ENCODE peak calls at places on chromosomes 7 and 10, in nine cellular contexts. One of them, this sample, is unnamed. For H3K4me1 and H3K36me3, the result is how much of the 10 kb centered on the place peaks cover.

GRCh38 chr7:49986191-49986590 is 106.9 kb downstream of the ZPBP start:
- DNase-seq in spleen: no peak
- DNase-seq in mesendoderm: no peak
- DNase-seq in neuronal stem cell: no peak
- DNase-seq in cardiac muscle cell: no peak
- DNase-seq in astrocyte: no peak
- DNase-seq in lower lobe of right lung: no peak
- DNase-seq in lung: no peak
- DNase-seq in fibroblast of lung: no peak
- DNase-seq in this sample: no peak

GRCh38 chr7:85038466-85038865 is 148.4 kb downstream of the SEMA3D start:
- DNase-seq in cardiac muscle cell: no peak
- DNase-seq in fibroblast of lung: no peak
- DNase-seq in lung: no peak
- DNase-seq in astrocyte: no peak
- DNase-seq in spleen: no peak
- DNase-seq in neuronal stem cell: no peak
- DNase-seq in lower lobe of right lung: no peak
- DNase-seq in mesendoderm: no peak
- DNase-seq in this sample: no peak

GRCh38 chr10:1366811-1367425 is 310.7 kb downstream of the WDR37 start:
- DNase-seq in fibroblast of lung: no peak
- DNase-seq in neuronal stem cell: no peak
- DNase-seq in lung: no peak
- DNase-seq in spleen: no peak
- DNase-seq in cardiac muscle cell: no peak
- DNase-seq in mesendoderm: no peak
- DNase-seq in astrocyte: no peak
- DNase-seq in lower lobe of right lung: no peak
- DNase-seq in this sample: no peak

GRCh38 chr7:138890782-138891445 is 90.3 kb downstream of the KIAA1549 start:
- DNase-seq in spleen: no peak
- DNase-seq in astrocyte: peak
- DNase-seq in cardiac muscle cell: peak
- DNase-seq in fibroblast of lung: peak
- DNase-seq in lung: no peak
- DNase-seq in neuronal stem cell: no peak
- DNase-seq in mesendoderm: no peak
- DNase-seq in lower lobe of right lung: no peak
- DNase-seq in this sample: peak

GRCh38 chr7:666454-667292 is 59.8 kb upstream of the DNAAF5 start:
- DNase-seq in lung: no peak
- DNase-seq in astrocyte: no peak
- DNase-seq in cardiac muscle cell: no peak
- DNase-seq in mesendoderm: no peak
- DNase-seq in spleen: no peak
- DNase-seq in fibroblast of lung: no peak
- DNase-seq in lower lobe of right lung: no peak
- DNase-seq in neuronal stem cell: no peak
- DNase-seq in this sample: no peak

GRCh38 chr10:108601856-108602255 is 1321.5 kb downstream of the XPNPEP1 start:
- DNase-seq in neuronal stem cell: no peak
- DNase-seq in cardiac muscle cell: no peak
- DNase-seq in mesendoderm: no peak
- DNase-seq in lower lobe of right lung: no peak
- DNase-seq in astrocyte: peak
- DNase-seq in fibroblast of lung: no peak
- DNase-seq in spleen: no peak
- DNase-seq in lung: no peak
- DNase-seq in this sample: peak

GRCh38 chr7:99365318-99366141 is 9.0 kb upstream of the ARPC1B start:
- DNase-seq in fibroblast of lung: no peak
- DNase-seq in lung: peak
- DNase-seq in cardiac muscle cell: no peak
- DNase-seq in mesendoderm: peak
- DNase-seq in astrocyte: no peak
- DNase-seq in spleen: peak
- DNase-seq in neuronal stem cell: no peak
- DNase-seq in lower lobe of right lung: peak
- DNase-seq in this sample: peak

GRCh38 chr7:67566101-67566500 is 569.5 kb downstream of the TYW1 start:
- DNase-seq in lower lobe of right lung: no peak
- DNase-seq in cardiac muscle cell: no peak
- DNase-seq in fibroblast of lung: no peak
- DNase-seq in astrocyte: no peak
- DNase-seq in spleen: no peak
- DNase-seq in mesendoderm: no peak
- DNase-seq in neuronal stem cell: no peak
- DNase-seq in lung: no peak
- DNase-seq in this sample: no peak

GRCh38 chr10:72322280-72323058 is 32.2 kb downstream of the DNAJB12 start:
- DNase-seq in astrocyte: no peak
- DNase-seq in lower lobe of right lung: no peak
- DNase-seq in fibroblast of lung: no peak
- DNase-seq in spleen: no peak
- DNase-seq in cardiac muscle cell: no peak
- DNase-seq in neuronal stem cell: no peak
- DNase-seq in mesendoderm: peak
- DNase-seq in lung: no peak
- DNase-seq in this sample: no peak

GRCh38 chr10:36676321-36677169 is 448.9 kb upstream of the ANKRD30A start:
- DNase-seq in mesendoderm: no peak
- DNase-seq in fibroblast of lung: peak
- DNase-seq in lower lobe of right lung: no peak
- DNase-seq in lung: no peak
- DNase-seq in neuronal stem cell: no peak
- DNase-seq in astrocyte: peak
- DNase-seq in spleen: no peak
- DNase-seq in cardiac muscle cell: peak
- DNase-seq in this sample: peak

GRCh38 chr7:16644987-16645592 is 464 bp downstream of the ANKMY2 start:
- DNase-seq in mesendoderm: no peak
- DNase-seq in lower lobe of right lung: peak
- DNase-seq in lung: peak
- DNase-seq in neuronal stem cell: no peak
- DNase-seq in spleen: peak
- DNase-seq in astrocyte: no peak
- DNase-seq in fibroblast of lung: peak
- DNase-seq in cardiac muscle cell: peak
- DNase-seq in this sample: peak

GRCh38 chr7:103532955-103533354 is 86.9 kb upstream of the SLC26A5 start:
- DNase-seq in lower lobe of right lung: no peak
- DNase-seq in mesendoderm: no peak
- DNase-seq in fibroblast of lung: no peak
- DNase-seq in spleen: no peak
- DNase-seq in cardiac muscle cell: no peak
- DNase-seq in neuronal stem cell: no peak
- DNase-seq in astrocyte: no peak
- DNase-seq in lung: no peak
- DNase-seq in this sample: no peak

GRCh38 chr7:50821457-50821977 is 38.8 kb upstream of the GRB10 start:
- DNase-seq in spleen: no peak
- DNase-seq in mesendoderm: no peak
- DNase-seq in cardiac muscle cell: peak
- DNase-seq in lung: no peak
- DNase-seq in astrocyte: peak
- DNase-seq in lower lobe of right lung: no peak
- DNase-seq in fibroblast of lung: no peak
- DNase-seq in neuronal stem cell: no peak
- DNase-seq in this sample: peak

GRCh38 chr7:114130860-114131259 is 212.1 kb upstream of the PPP1R3A start:
- DNase-seq in spleen: no peak
- DNase-seq in astrocyte: peak
- DNase-seq in fibroblast of lung: peak
- DNase-seq in lung: no peak
- DNase-seq in lower lobe of right lung: no peak
- DNase-seq in cardiac muscle cell: no peak
- DNase-seq in neuronal stem cell: no peak
- DNase-seq in mesendoderm: no peak
- DNase-seq in this sample: peak

GRCh38 chr7:141242568-141242967 is 168.7 kb downstream of the TMEM178B start:
- DNase-seq in fibroblast of lung: no peak
- DNase-seq in neuronal stem cell: no peak
- DNase-seq in lung: no peak
- DNase-seq in spleen: no peak
- DNase-seq in lower lobe of right lung: no peak
- DNase-seq in cardiac muscle cell: no peak
- DNase-seq in mesendoderm: no peak
- DNase-seq in astrocyte: no peak
- DNase-seq in this sample: no peak

GRCh38 chr7:1569016-1569415 is 816 bp downstream of the PSMG3 start:
- DNase-seq in spleen: no peak
- DNase-seq in lung: no peak
- DNase-seq in mesendoderm: no peak
- DNase-seq in astrocyte: peak
- DNase-seq in lower lobe of right lung: no peak
- DNase-seq in neuronal stem cell: no peak
- DNase-seq in fibroblast of lung: peak
- DNase-seq in cardiac muscle cell: peak
- DNase-seq in this sample: no peak

GRCh38 chr10:44993922-44994751 is 6.6 kb upstream of the ZNF22 start:
- DNase-seq in cardiac muscle cell: peak
- DNase-seq in spleen: no peak
- DNase-seq in lower lobe of right lung: no peak
- DNase-seq in astrocyte: peak
- DNase-seq in fibroblast of lung: peak
- DNase-seq in mesendoderm: no peak
- DNase-seq in lung: no peak
- DNase-seq in neuronal stem cell: no peak
- DNase-seq in this sample: peak

GRCh38 chr10:44995581-44995913 is 5.2 kb upstream of the ZNF22 start:
- DNase-seq in mesendoderm: no peak
- DNase-seq in lung: no peak
- DNase-seq in spleen: no peak
- DNase-seq in lower lobe of right lung: no peak
- DNase-seq in neuronal stem cell: no peak
- DNase-seq in fibroblast of lung: no peak
- DNase-seq in astrocyte: no peak
- DNase-seq in cardiac muscle cell: no peak
- DNase-seq in this sample: no peak

GRCh38 chr10:44995914-44996633 is 4.6 kb upstream of the ZNF22 start:
- DNase-seq in fibroblast of lung: peak
- DNase-seq in neuronal stem cell: no peak
- DNase-seq in astrocyte: no peak
- DNase-seq in lung: peak
- DNase-seq in mesendoderm: no peak
- DNase-seq in spleen: no peak
- DNase-seq in lower lobe of right lung: no peak
- DNase-seq in cardiac muscle cell: peak
- DNase-seq in this sample: peak

GRCh38 chr10:44993226-44993921 is 7.3 kb upstream of the ZNF22 start:
- DNase-seq in neuronal stem cell: no peak
- DNase-seq in fibroblast of lung: no peak
- DNase-seq in astrocyte: no peak
- DNase-seq in mesendoderm: no peak
- DNase-seq in lower lobe of right lung: no peak
- DNase-seq in cardiac muscle cell: no peak
- DNase-seq in spleen: no peak
- DNase-seq in lung: peak
- DNase-seq in this sample: no peak

GRCh38 chr10:44994752-44995530 is 5.8 kb upstream of the ZNF22 start:
- DNase-seq in spleen: no peak
- DNase-seq in cardiac muscle cell: no peak
- DNase-seq in mesendoderm: no peak
- DNase-seq in lung: no peak
- DNase-seq in fibroblast of lung: no peak
- DNase-seq in lower lobe of right lung: no peak
- DNase-seq in neuronal stem cell: no peak
- DNase-seq in astrocyte: no peak
- DNase-seq in this sample: no peak
- H3K4me1 ChIP-seq in spleen: under half
- H3K4me1 ChIP-seq in cardiac muscle cell: under half
- H3K4me1 ChIP-seq in mesendoderm: under half
- H3K4me1 ChIP-seq in lung: under half
- H3K4me1 ChIP-seq in fibroblast of lung: under half
- H3K4me1 ChIP-seq in lower lobe of right lung: half or more
- H3K4me1 ChIP-seq in neuronal stem cell: under half
- H3K4me1 ChIP-seq in astrocyte: under half
- H3K4me1 ChIP-seq in this sample: half or more

DNA sequence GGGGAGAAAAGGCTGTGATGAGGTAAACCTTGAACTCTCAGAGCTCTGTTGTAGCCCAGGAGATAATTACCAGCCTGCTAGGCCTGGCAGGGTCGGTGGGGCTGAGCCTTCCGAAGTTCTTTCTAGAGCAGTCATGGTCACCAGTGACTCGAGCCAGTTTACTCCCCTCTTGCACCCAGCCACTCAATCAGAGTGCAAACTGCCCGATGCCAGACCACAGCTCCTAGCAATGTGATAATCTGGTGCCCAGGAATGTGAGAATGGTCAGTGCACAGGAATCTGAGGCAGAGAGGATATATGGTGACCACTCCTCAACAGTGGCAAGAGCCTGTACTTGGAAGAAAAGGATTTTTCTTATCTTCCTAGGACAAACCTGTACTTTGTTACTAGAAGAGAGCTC is 46.4 kb upstream of the KMT2E start:
- DNase-seq in lung: no peak
- DNase-seq in astrocyte: peak
- DNase-seq in neuronal stem cell: no peak
- DNase-seq in cardiac muscle cell: peak
- DNase-seq in lower lobe of right lung: no peak
- DNase-seq in fibroblast of lung: no peak
- DNase-seq in spleen: no peak
- DNase-seq in mesendoderm: no peak
- DNase-seq in this sample: no peak
- H3K36me3 ChIP-seq in lung: under half
- H3K36me3 ChIP-seq in astrocyte: under half
- H3K36me3 ChIP-seq in neuronal stem cell: under half
- H3K36me3 ChIP-seq in cardiac muscle cell: under half
- H3K36me3 ChIP-seq in lower lobe of right lung: under half
- H3K36me3 ChIP-seq in fibroblast of lung: under half
- H3K36me3 ChIP-seq in spleen: under half
- H3K36me3 ChIP-seq in mesendoderm: under half
- H3K36me3 ChIP-seq in this sample: under half

GRCh38 chr10:32962541-32962940 is 4.5 kb upstream of the ITGB1 start:
- DNase-seq in neuronal stem cell: no peak
- DNase-seq in lung: no peak
- DNase-seq in lower lobe of right lung: no peak
- DNase-seq in cardiac muscle cell: no peak
- DNase-seq in spleen: no peak
- DNase-seq in mesendoderm: no peak
- DNase-seq in astrocyte: peak
- DNase-seq in fibroblast of lung: no peak
- DNase-seq in this sample: no peak
- H3K4me3 ChIP-seq in neuronal stem cell: no peak
- H3K4me3 ChIP-seq in lung: no peak
- H3K4me3 ChIP-seq in lower lobe of right lung: no peak
- H3K4me3 ChIP-seq in cardiac muscle cell: peak
- H3K4me3 ChIP-seq in spleen: no peak
- H3K4me3 ChIP-seq in mesendoderm: no peak
- H3K4me3 ChIP-seq in astrocyte: no peak
- H3K4me3 ChIP-seq in fibroblast of lung: no peak
- H3K4me3 ChIP-seq in this sample: no peak

DNA sequence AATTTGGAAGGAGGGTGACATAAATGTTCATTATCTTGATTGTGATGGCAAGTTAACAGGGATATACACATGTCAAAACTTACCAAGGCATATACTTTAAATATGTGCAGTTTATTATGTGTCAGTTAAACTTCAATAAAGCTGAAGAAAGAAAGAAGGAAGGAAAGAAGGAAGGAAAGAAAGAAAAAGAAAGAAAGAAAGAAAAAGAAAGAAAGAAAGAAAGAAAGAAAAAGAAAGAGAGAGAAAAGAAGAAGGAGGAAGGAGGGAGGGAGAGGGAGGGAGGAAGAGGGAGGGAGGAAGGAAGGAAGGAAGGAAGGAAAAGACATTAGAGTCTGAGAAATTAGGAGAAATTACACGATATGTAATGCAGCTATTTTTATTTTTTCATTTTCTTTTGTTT is 15.9 kb upstream of the GSTK1 start:
- DNase-seq in lower lobe of right lung: no peak
- DNase-seq in spleen: no peak
- DNase-seq in neuronal stem cell: no peak
- DNase-seq in fibroblast of lung: no peak
- DNase-seq in lung: no peak
- DNase-seq in cardiac muscle cell: no peak
- DNase-seq in astrocyte: no peak
- DNase-seq in mesendoderm: no peak
- DNase-seq in this sample: no peak
- H3K4me1 ChIP-seq in lower lobe of right lung: under half
- H3K4me1 ChIP-seq in spleen: half or more
- H3K4me1 ChIP-seq in neuronal stem cell: under half
- H3K4me1 ChIP-seq in fibroblast of lung: under half
- H3K4me1 ChIP-seq in lung: under half
- H3K4me1 ChIP-seq in cardiac muscle cell: under half
- H3K4me1 ChIP-seq in astrocyte: under half
- H3K4me1 ChIP-seq in mesendoderm: under half
- H3K4me1 ChIP-seq in this sample: under half

This sample was measured in adipocyte.